ENCODE peak calls at places on chromosomes 2 and 18, in seven cellular contexts. One of them, this sample, is unnamed. For H3K4me1, the result is how much of the 10 kb centered on the place peaks cover.

GRCh38 chr18:67486534-67486933 is 30.0 kb downstream of the DSEL start:
- DNase-seq in aorta: no peak
- DNase-seq in heart left ventricle: no peak
- DNase-seq in prostate gland: no peak
- DNase-seq in neural progenitor cell: no peak
- DNase-seq in psoas muscle: no peak
- DNase-seq in tibial artery: no peak
- DNase-seq in this sample: no peak

GRCh38 chr2:29480423-29480822 is 365.2 kb downstream of the CLIP4 start:
- DNase-seq in aorta: peak
- DNase-seq in heart left ventricle: no peak
- DNase-seq in prostate gland: no peak
- DNase-seq in neural progenitor cell: no peak
- DNase-seq in psoas muscle: no peak
- DNase-seq in tibial artery: peak
- DNase-seq in this sample: peak

GRCh38 chr2:102615620-102616436 is 3.5 kb upstream of the SLC9A2 start:
- DNase-seq in aorta: peak
- DNase-seq in heart left ventricle: peak
- DNase-seq in prostate gland: peak
- DNase-seq in neural progenitor cell: peak
- DNase-seq in psoas muscle: peak
- DNase-seq in tibial artery: peak
- DNase-seq in this sample: peak

GRCh38 chr2:200650195-200650594 is 64.4 kb downstream of the AOX1 start:
- DNase-seq in aorta: no peak
- DNase-seq in heart left ventricle: no peak
- DNase-seq in prostate gland: no peak
- DNase-seq in neural progenitor cell: no peak
- DNase-seq in psoas muscle: no peak
- DNase-seq in tibial artery: no peak
- DNase-seq in this sample: no peak

GRCh38 chr2:137228566-137228965 is 463.2 kb downstream of the THSD7B start:
- DNase-seq in aorta: no peak
- DNase-seq in heart left ventricle: no peak
- DNase-seq in prostate gland: no peak
- DNase-seq in neural progenitor cell: no peak
- DNase-seq in psoas muscle: no peak
- DNase-seq in tibial artery: no peak
- DNase-seq in this sample: no peak

GRCh38 chr18:10234912-10235439 is 219.5 kb upstream of the APCDD1 start:
- DNase-seq in aorta: no peak
- DNase-seq in heart left ventricle: no peak
- DNase-seq in prostate gland: peak
- DNase-seq in neural progenitor cell: no peak
- DNase-seq in psoas muscle: no peak
- DNase-seq in tibial artery: no peak
- DNase-seq in this sample: no peak

GRCh38 chr18:2932247-2933181 is 80.4 kb downstream of the LPIN2 start:
- DNase-seq in aorta: no peak
- DNase-seq in heart left ventricle: no peak
- DNase-seq in prostate gland: peak
- DNase-seq in neural progenitor cell: peak
- DNase-seq in psoas muscle: no peak
- DNase-seq in tibial artery: no peak
- DNase-seq in this sample: no peak

GRCh38 chr2:197707316-197708213 is 2.4 kb downstream of the MARS2 start:
- DNase-seq in aorta: no peak
- DNase-seq in heart left ventricle: no peak
- DNase-seq in prostate gland: no peak
- DNase-seq in neural progenitor cell: peak
- DNase-seq in psoas muscle: no peak
- DNase-seq in tibial artery: no peak
- DNase-seq in this sample: no peak

GRCh38 chr2:148594216-148594615 is 50.3 kb upstream of the EPC2 start:
- DNase-seq in aorta: no peak
- DNase-seq in heart left ventricle: no peak
- DNase-seq in prostate gland: peak
- DNase-seq in neural progenitor cell: no peak
- DNase-seq in psoas muscle: no peak
- DNase-seq in tibial artery: no peak
- DNase-seq in this sample: no peak

GRCh38 chr18:28366667-28367066 is 189.7 kb upstream of the CDH2 start:
- DNase-seq in aorta: no peak
- DNase-seq in heart left ventricle: no peak
- DNase-seq in prostate gland: no peak
- DNase-seq in neural progenitor cell: no peak
- DNase-seq in psoas muscle: no peak
- DNase-seq in tibial artery: no peak
- DNase-seq in this sample: no peak

GRCh38 chr2:16656087-16656486 is 9.5 kb downstream of the CYRIA start:
- DNase-seq in aorta: no peak
- DNase-seq in heart left ventricle: no peak
- DNase-seq in prostate gland: no peak
- DNase-seq in neural progenitor cell: peak
- DNase-seq in psoas muscle: no peak
- DNase-seq in tibial artery: no peak
- DNase-seq in this sample: no peak

GRCh38 chr2:105502625-105503334 is 103.9 kb upstream of the FHL2 start:
- DNase-seq in aorta: no peak
- DNase-seq in heart left ventricle: no peak
- DNase-seq in prostate gland: no peak
- DNase-seq in neural progenitor cell: no peak
- DNase-seq in psoas muscle: no peak
- DNase-seq in tibial artery: no peak
- DNase-seq in this sample: no peak

GRCh38 chr18:58392336-58393000 is 236.4 kb downstream of the ALPK2 start:
- DNase-seq in aorta: no peak
- DNase-seq in heart left ventricle: no peak
- DNase-seq in prostate gland: no peak
- DNase-seq in neural progenitor cell: peak
- DNase-seq in psoas muscle: no peak
- DNase-seq in tibial artery: no peak
- DNase-seq in this sample: no peak

GRCh38 chr2:7730449-7730848 is 813.2 kb downstream of the RNF144A start:
- DNase-seq in aorta: no peak
- DNase-seq in heart left ventricle: no peak
- DNase-seq in prostate gland: no peak
- DNase-seq in neural progenitor cell: no peak
- DNase-seq in psoas muscle: no peak
- DNase-seq in tibial artery: no peak
- DNase-seq in this sample: no peak

GRCh38 chr18:79496237-79496977 is 100.7 kb downstream of the NFATC1 start:
- DNase-seq in aorta: peak
- DNase-seq in heart left ventricle: no peak
- DNase-seq in prostate gland: no peak
- DNase-seq in neural progenitor cell: no peak
- DNase-seq in psoas muscle: peak
- DNase-seq in tibial artery: peak
- DNase-seq in this sample: peak

GRCh38 chr2:7373156-7373555 is 455.9 kb downstream of the RNF144A start:
- DNase-seq in aorta: no peak
- DNase-seq in heart left ventricle: no peak
- DNase-seq in prostate gland: no peak
- DNase-seq in neural progenitor cell: no peak
- DNase-seq in psoas muscle: no peak
- DNase-seq in tibial artery: no peak
- DNase-seq in this sample: no peak

GRCh38 chr2:201930831-201931230 is 102.8 kb upstream of the FZD7 start:
- DNase-seq in aorta: no peak
- DNase-seq in heart left ventricle: no peak
- DNase-seq in prostate gland: no peak
- DNase-seq in neural progenitor cell: no peak
- DNase-seq in psoas muscle: no peak
- DNase-seq in tibial artery: no peak
- DNase-seq in this sample: no peak

GRCh38 chr2:193228276-193228675 is 1033.5 kb upstream of the TMEFF2 start:
- DNase-seq in aorta: no peak
- DNase-seq in heart left ventricle: no peak
- DNase-seq in prostate gland: no peak
- DNase-seq in neural progenitor cell: no peak
- DNase-seq in psoas muscle: no peak
- DNase-seq in tibial artery: no peak
- DNase-seq in this sample: no peak

DNA sequence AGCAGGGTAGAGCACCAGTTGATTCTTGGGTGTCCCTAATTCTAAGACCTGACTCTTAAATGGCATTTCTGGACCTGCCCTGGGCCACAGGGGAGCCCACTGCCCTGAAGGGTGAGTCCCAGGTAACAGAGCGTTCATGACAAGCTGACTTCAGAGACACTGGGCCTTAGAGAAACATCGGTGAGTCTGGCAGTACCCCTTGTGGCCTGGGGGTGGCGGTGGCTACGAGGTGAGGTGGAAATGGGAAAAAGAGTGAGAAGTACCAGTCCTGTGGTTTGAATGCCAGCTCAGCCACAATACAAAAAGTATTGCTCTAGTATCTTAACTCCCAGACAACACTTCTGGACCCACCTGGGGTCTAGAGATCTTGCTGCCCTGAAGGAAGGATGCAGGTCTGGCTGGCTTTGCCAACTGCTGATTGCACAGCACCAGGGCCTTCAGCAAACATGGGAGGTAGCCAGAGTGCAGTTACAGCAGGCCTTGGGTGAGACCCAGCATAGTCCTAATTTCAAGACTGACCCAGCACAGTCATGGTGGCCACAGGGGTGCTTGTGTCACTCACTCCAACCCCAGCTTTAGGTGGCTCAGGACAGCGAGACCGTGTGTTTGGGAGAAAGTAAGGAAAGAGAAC is 44.5 kb downstream of the USP34 start:
- DNase-seq in aorta: no peak
- DNase-seq in heart left ventricle: no peak
- DNase-seq in prostate gland: no peak
- DNase-seq in neural progenitor cell: peak
- DNase-seq in psoas muscle: peak
- DNase-seq in tibial artery: no peak
- DNase-seq in this sample: peak
- H3K4me1 ChIP-seq in aorta: under half
- H3K4me1 ChIP-seq in heart left ventricle: under half
- H3K4me1 ChIP-seq in prostate gland: under half
- H3K4me1 ChIP-seq in neural progenitor cell: under half
- H3K4me1 ChIP-seq in psoas muscle: under half
- H3K4me1 ChIP-seq in tibial artery: under half
- H3K4me1 ChIP-seq in this sample: under half

DNA sequence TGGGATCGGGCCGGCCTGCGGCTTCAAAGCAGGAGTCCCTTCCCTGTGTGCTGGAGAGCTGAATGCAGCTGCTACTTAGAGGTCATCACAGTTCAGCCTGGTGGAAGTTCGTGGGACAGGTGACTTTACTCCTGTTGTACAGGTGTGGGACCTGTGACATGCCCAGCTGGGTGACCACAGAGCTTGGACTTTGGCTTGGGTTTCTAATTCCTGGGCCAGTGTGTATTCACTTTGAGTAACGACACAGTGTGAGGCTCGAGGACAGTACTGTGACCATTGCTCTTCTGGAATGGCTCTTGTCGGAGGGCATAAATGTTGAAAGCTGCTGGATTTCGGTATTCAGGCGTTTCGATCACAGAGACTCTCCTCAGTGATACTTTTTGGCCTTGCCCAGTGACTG is 114.4 kb downstream of the STPG4 start:
- DNase-seq in aorta: no peak
- DNase-seq in heart left ventricle: no peak
- DNase-seq in prostate gland: no peak
- DNase-seq in neural progenitor cell: no peak
- DNase-seq in psoas muscle: no peak
- DNase-seq in tibial artery: no peak
- DNase-seq in this sample: no peak
- H3K4me1 ChIP-seq in aorta: under half
- H3K4me1 ChIP-seq in heart left ventricle: half or more
- H3K4me1 ChIP-seq in prostate gland: under half
- H3K4me1 ChIP-seq in neural progenitor cell: under half
- H3K4me1 ChIP-seq in psoas muscle: half or more
- H3K4me1 ChIP-seq in tibial artery: half or more
- H3K4me1 ChIP-seq in this sample: half or more

GRCh38 chr18:45976581-45977373 is 9.6 kb upstream of the EPG5 start:
- DNase-seq in aorta: no peak
- DNase-seq in heart left ventricle: no peak
- DNase-seq in prostate gland: no peak
- DNase-seq in neural progenitor cell: no peak
- DNase-seq in psoas muscle: no peak
- DNase-seq in tibial artery: no peak
- DNase-seq in this sample: no peak

GRCh38 chr18:45980229-45980628 is 13.1 kb upstream of the EPG5 start:
- DNase-seq in aorta: no peak
- DNase-seq in heart left ventricle: no peak
- DNase-seq in prostate gland: no peak
- DNase-seq in neural progenitor cell: no peak
- DNase-seq in psoas muscle: no peak
- DNase-seq in tibial artery: no peak
- DNase-seq in this sample: no peak

GRCh38 chr18:45984546-45985235 is 17.6 kb upstream of the EPG5 start:
- DNase-seq in aorta: no peak
- DNase-seq in heart left ventricle: no peak
- DNase-seq in prostate gland: no peak
- DNase-seq in neural progenitor cell: no peak
- DNase-seq in psoas muscle: no peak
- DNase-seq in tibial artery: no peak
- DNase-seq in this sample: no peak

GRCh38 chr18:45978084-45978483 is 11.0 kb upstream of the EPG5 start:
- DNase-seq in aorta: no peak
- DNase-seq in heart left ventricle: no peak
- DNase-seq in prostate gland: no peak
- DNase-seq in neural progenitor cell: no peak
- DNase-seq in psoas muscle: no peak
- DNase-seq in tibial artery: no peak
- DNase-seq in this sample: no peak

GRCh38 chr18:45981852-45982251 is 14.7 kb upstream of the EPG5 start:
- DNase-seq in aorta: no peak
- DNase-seq in heart left ventricle: no peak
- DNase-seq in prostate gland: no peak
- DNase-seq in neural progenitor cell: no peak
- DNase-seq in psoas muscle: no peak
- DNase-seq in tibial artery: no peak
- DNase-seq in this sample: no peak
- H3K4me1 ChIP-seq in aorta: under half
- H3K4me1 ChIP-seq in heart left ventricle: under half
- H3K4me1 ChIP-seq in prostate gland: under half
- H3K4me1 ChIP-seq in neural progenitor cell: under half
- H3K4me1 ChIP-seq in psoas muscle: under half
- H3K4me1 ChIP-seq in tibial artery: under half
- H3K4me1 ChIP-seq in this sample: under half

GRCh38 chr18:74283646-74284045 is 8.1 kb downstream of the CYB5A start:
- DNase-seq in aorta: no peak
- DNase-seq in heart left ventricle: no peak
- DNase-seq in prostate gland: no peak
- DNase-seq in neural progenitor cell: no peak
- DNase-seq in psoas muscle: no peak
- DNase-seq in tibial artery: no peak
- DNase-seq in this sample: no peak

GRCh38 chr18:74283255-74283554 is 8.6 kb downstream of the CYB5A start:
- DNase-seq in aorta: no peak
- DNase-seq in heart left ventricle: no peak
- DNase-seq in prostate gland: no peak
- DNase-seq in neural progenitor cell: no peak
- DNase-seq in psoas muscle: no peak
- DNase-seq in tibial artery: no peak
- DNase-seq in this sample: no peak

GRCh38 chr18:74281011-74281638 is 10.6 kb downstream of the CYB5A start:
- DNase-seq in aorta: no peak
- DNase-seq in heart left ventricle: no peak
- DNase-seq in prostate gland: no peak
- DNase-seq in neural progenitor cell: peak
- DNase-seq in psoas muscle: no peak
- DNase-seq in tibial artery: no peak
- DNase-seq in this sample: no peak

GRCh38 chr18:74282359-74283254 is 9.2 kb downstream of the CYB5A start:
- DNase-seq in aorta: no peak
- DNase-seq in heart left ventricle: no peak
- DNase-seq in prostate gland: no peak
- DNase-seq in neural progenitor cell: no peak
- DNase-seq in psoas muscle: no peak
- DNase-seq in tibial artery: no peak
- DNase-seq in this sample: no peak

GRCh38 chr18:74281639-74282358 is 10.0 kb downstream of the CYB5A start:
- DNase-seq in aorta: no peak
- DNase-seq in heart left ventricle: no peak
- DNase-seq in prostate gland: no peak
- DNase-seq in neural progenitor cell: no peak
- DNase-seq in psoas muscle: no peak
- DNase-seq in tibial artery: peak
- DNase-seq in this sample: no peak
- H3K4me1 ChIP-seq in aorta: under half
- H3K4me1 ChIP-seq in heart left ventricle: half or more
- H3K4me1 ChIP-seq in prostate gland: under half
- H3K4me1 ChIP-seq in neural progenitor cell: under half
- H3K4me1 ChIP-seq in psoas muscle: under half
- H3K4me1 ChIP-seq in tibial artery: under half
- H3K4me1 ChIP-seq in this sample: half or more